ENCODE peak calls at places on chromosomes 3 and 15, in nine cellular contexts. V is right lobe of liver; K is naive thymus-derived CD8-positive, alpha-beta T cell; S is Right ventricle myocardium superior; L is activated CD8-positive, alpha-beta memory T cell treated with anti-CD3 and anti-CD28 coated beads, Interleukin-2, amount 10 ng/mL, durations not matched to agents 7 days and 5 days; A is foreskin keratinocyte; M is left lung; I is effector memory CD8-positive, alpha-beta T cell; Z is activated CD8-positive, alpha-beta T cell treated with anti-CD3 and anti-CD28 coated beads for 36 hours. P is an unnamed sample.

GRCh38 chr3:4722103-4722502 is 229.0 kb downstream of the ITPR1 start:
- ATAC-seq in Z (peak), A (peak), L (peak), V (peak), S (peak), I (peak), M (peak), K (no peak), P (peak)

GRCh38 chr3:134854285-134854684 is 59.2 kb downstream of the EPHB1 start:
- ATAC-seq in S (no peak), V (no peak), A (no peak), K (no peak), L (no peak), Z (no peak), I (no peak), M (no peak), P (no peak)

GRCh38 chr15:63473007-63473748 is 31.2 kb upstream of the USP3 start:
- ATAC-seq in M (peak), S (no peak), I (peak), L (peak), K (peak), V (peak), Z (peak), A (no peak), P (no peak)

GRCh38 chr3:169472259-169472900 is 191.1 kb downstream of the MECOM start:
- ATAC-seq in L (no peak), Z (no peak), S (no peak), A (no peak), M (no peak), V (no peak), I (no peak), K (no peak), P (no peak)

GRCh38 chr15:96783746-96784145 is 453.2 kb downstream of the NR2F2 start:
- ATAC-seq in I (no peak), M (no peak), L (no peak), V (no peak), Z (no peak), A (no peak), S (no peak), K (no peak), P (no peak)

GRCh38 chr15:89178307-89178977 is 42.9 kb downstream of the RLBP1 start:
- ATAC-seq in V (no peak), L (no peak), I (no peak), K (no peak), A (peak), S (no peak), M (no peak), Z (no peak), P (no peak)

GRCh38 chr3:30496496-30496966 is 109.9 kb upstream of the TGFBR2 start:
- ATAC-seq in S (peak), V (no peak), Z (no peak), M (peak), A (peak), I (no peak), L (no peak), K (peak), P (no peak)

GRCh38 chr3:124520970-124521369 is 209.3 kb upstream of the UMPS start:
- ATAC-seq in V (peak), M (peak), A (no peak), Z (no peak), S (no peak), L (no peak), K (no peak), I (no peak), P (no peak)

GRCh38 chr3:172355836-172356235 is 92.4 kb downstream of the GHSR start:
- ATAC-seq in M (peak), S (no peak), L (no peak), A (peak), Z (no peak), V (no peak), I (no peak), K (no peak), P (peak)

GRCh38 chr15:90962021-90962420 is 7.3 kb downstream of the RCCD1 start:
- ATAC-seq in V (no peak), I (no peak), L (no peak), A (no peak), K (no peak), M (no peak), Z (no peak), S (no peak), P (no peak)

GRCh38 chr15:80527961-80528360 is 123.8 kb downstream of the ARNT2 start:
- ATAC-seq in M (no peak), S (no peak), Z (no peak), K (no peak), A (no peak), L (no peak), V (no peak), I (no peak), P (no peak)

GRCh38 chr15:69818529-69818928 is 279.2 kb downstream of the TLE3 start:
- ATAC-seq in V (no peak), M (no peak), Z (no peak), A (no peak), I (no peak), S (no peak), L (no peak), K (no peak), P (no peak)

GRCh38 chr3:40071683-40072238 is 237.7 kb upstream of the EIF1B start:
- ATAC-seq in K (no peak), I (no peak), L (no peak), A (no peak), V (no peak), S (no peak), Z (no peak), M (no peak), P (no peak)

GRCh38 chr15:40775740-40776536 is 6.2 kb downstream of the C15orf62 start:
- ATAC-seq in L (no peak), A (no peak), I (no peak), Z (no peak), K (no peak), V (peak), M (no peak), S (no peak), P (no peak)

P was measured in esophagus mucosa.